ENCODE peak calls at places on chromosomes 6 and 20, in five cellular contexts. One of them, this sample, is unnamed.

GRCh38 chr6:134936927-134937326 is 13.0 kb downstream of the ALDH8A1 start:
- DNase-seq in RCC 7860: peak
- DNase-seq in ovary: no peak
- DNase-seq in amygdala: no peak
- DNase-seq in tibial nerve: no peak
- DNase-seq in this sample: no peak

GRCh38 chr20:19964289-19965263 is 52.6 kb upstream of the NAA20 start:
- DNase-seq in amygdala: no peak
- DNase-seq in tibial nerve: no peak
- DNase-seq in RCC 7860: peak
- DNase-seq in ovary: peak
- DNase-seq in this sample: peak

GRCh38 chr6:148954461-148954860 is 207.6 kb downstream of the UST start:
- DNase-seq in RCC 7860: no peak
- DNase-seq in tibial nerve: no peak
- DNase-seq in amygdala: no peak
- DNase-seq in ovary: no peak
- DNase-seq in this sample: no peak

GRCh38 chr6:7993952-7994351 is 70.2 kb downstream of the BLOC1S5 start:
- DNase-seq in amygdala: no peak
- DNase-seq in tibial nerve: no peak
- DNase-seq in ovary: no peak
- DNase-seq in RCC 7860: no peak
- DNase-seq in this sample: no peak

GRCh38 chr6:31354788-31355539 is 2.0 kb downstream of the HLA-B start:
- DNase-seq in amygdala: no peak
- DNase-seq in RCC 7860: no peak
- DNase-seq in ovary: no peak
- DNase-seq in tibial nerve: no peak
- DNase-seq in this sample: no peak

GRCh38 chr20:47980336-47981177 is 195.3 kb upstream of the SULF2 start:
- DNase-seq in tibial nerve: no peak
- DNase-seq in ovary: no peak
- DNase-seq in RCC 7860: no peak
- DNase-seq in amygdala: no peak
- DNase-seq in this sample: peak

GRCh38 chr6:164063346-164063745 is 648.8 kb downstream of the QKI start:
- DNase-seq in amygdala: no peak
- DNase-seq in tibial nerve: no peak
- DNase-seq in ovary: no peak
- DNase-seq in RCC 7860: no peak
- DNase-seq in this sample: no peak

GRCh38 chr6:37456816-37457560 is 24.0 kb downstream of the CMTR1 start:
- DNase-seq in RCC 7860: no peak
- DNase-seq in tibial nerve: no peak
- DNase-seq in amygdala: no peak
- DNase-seq in ovary: peak
- DNase-seq in this sample: no peak